ENCODE peak calls at places on chromosomes 4 and X, in four cellular contexts. V is Karpas-422, S is iPS-NIHi11, L is transverse colon. Y is an unnamed sample.

GRCh38 chr4:59994118-59994517 is 1206.0 kb upstream of the ADGRL3 start:
- DNase-seq in L (no peak), V (peak; percentile 41), S (no peak), Y (no peak)

GRCh38 chr4:142955501-142955900 is 109.4 kb upstream of the INPP4B start:
- DNase-seq in L (no peak), S (no peak), V (no peak), Y (no peak)

GRCh38 chr4:139666735-139667266 is 1.2 kb downstream of the MGST2 start:
- DNase-seq in L (peak; percentile 70), V (peak; percentile 85), S (peak; percentile 55), Y (no peak)

GRCh38 chrX:37690123-37690522 is 4.5 kb downstream of the XK start:
- DNase-seq in L (no peak), V (no peak), S (no peak), Y (no peak)

GRCh38 chrX:82961129-82961528 is 547.0 kb upstream of the POU3F4 start:
- DNase-seq in L (no peak), V (no peak), S (peak; percentile 2), Y (no peak)

GRCh38 chr4:97367878-97368277 is 775.4 kb downstream of the STPG2 start:
- DNase-seq in L (no peak), V (no peak), S (no peak), Y (no peak)

GRCh38 chr4:181656748-181657147 is 586.5 kb upstream of the TENM3 start:
- DNase-seq in V (no peak), S (no peak), L (no peak), Y (no peak)

GRCh38 chrX:124328765-124329164 is 3.7 kb upstream of the TEX13D start:
- DNase-seq in S (no peak), L (no peak), V (no peak), Y (no peak)

GRCh38 chr4:68594678-68595077 is 18.6 kb upstream of the UGT2B17 start:
- DNase-seq in S (no peak), V (no peak), L (no peak), Y (no peak)

GRCh38 chr4:15689540-15689939 is 7.9 kb downstream of the FAM200B start:
- DNase-seq in S (no peak), L (no peak), V (no peak), Y (no peak)

GRCh38 chrX:154541896-154542722 is 4.5 kb downstream of the G6PD start:
- DNase-seq in L (peak; percentile 49), S (no peak), V (peak; percentile 51), Y (no peak)

GRCh38 chr4:73978886-73979285 is 2.9 kb downstream of the PF4 start:
- DNase-seq in S (no peak), V (no peak), L (no peak), Y (no peak)

GRCh38 chr4:8540586-8540985 is 39.6 kb upstream of the GPR78 start:
- DNase-seq in L (no peak), V (no peak), S (peak; percentile 14), Y (no peak)

GRCh38 chrX:34656842-34657780 is at the start of gene TMEM47:
- DNase-seq in V (no peak), L (peak; percentile 71), S (peak; percentile 81), Y (no peak)

GRCh38 chr4:78059524-78059889 is 2.4 kb downstream of the FRAS1 start:
- DNase-seq in L (peak; percentile 59), S (peak; percentile 73), V (no peak), Y (peak; percentile 69)

GRCh38 chr4:101171747-101172146 is 175.6 kb downstream of the PPP3CA start:
- DNase-seq in L (no peak), S (no peak), V (no peak), Y (no peak)

GRCh38 chrX:103343105-103343504 is 13.1 kb downstream of the TCEAL7 start:
- DNase-seq in V (peak; percentile 76), S (no peak), L (peak; percentile 52), Y (no peak)

GRCh38 chr4:150209140-150209829 is 131.0 kb downstream of the DCLK2 start:
- DNase-seq in V (peak; percentile 88), L (peak; percentile 69), S (peak; percentile 65), Y (no peak)

GRCh38 chr4:120082286-120082685 is 15.6 kb upstream of the MAD2L1 start:
- DNase-seq in L (no peak), V (no peak), S (no peak), Y (no peak)

GRCh38 chr4:128670434-128670999 is 139.0 kb upstream of the JADE1 start:
- DNase-seq in V (no peak), S (no peak), L (no peak), Y (no peak)

GRCh38 chr4:40648742-40649281 is 19.1 kb upstream of the RBM47 start:
- DNase-seq in L (peak; percentile 13), V (no peak), S (no peak), Y (no peak)

GRCh38 chrX:70664726-70665125 is 220.1 kb downstream of the DLG3 start:
- DNase-seq in V (peak; percentile 65), L (no peak), S (peak; percentile 7), Y (no peak)

GRCh38 chr4:21709761-21710160 is 238.8 kb downstream of the KCNIP4 start:
- DNase-seq in L (no peak), V (no peak), S (no peak), Y (no peak)

GRCh38 chr4:53122280-53123116 is 243.4 kb downstream of the SCFD2 start:
- DNase-seq in L (no peak), V (no peak), S (no peak), Y (no peak)